ENCODE peak calls at places on chromosomes 5 and 9, in nine cellular contexts. One of them, this sample, is unnamed.

GRCh38 chr5:139817362-139817761 is 21.8 kb downstream of the PSD2 start:
- DNase-seq in PC-3: no peak
- DNase-seq in endodermal cell: peak
- DNase-seq in pancreas: no peak
- DNase-seq in SK-N-SH: no peak
- DNase-seq in heart right ventricle: no peak
- DNase-seq in prostate gland: no peak
- DNase-seq in AG09309: no peak
- DNase-seq in astrocyte of the spinal cord: no peak
- DNase-seq in this sample: no peak

GRCh38 chr5:115977988-115978387 is 15.7 kb downstream of the LVRN start:
- DNase-seq in PC-3: peak
- DNase-seq in endodermal cell: no peak
- DNase-seq in pancreas: no peak
- DNase-seq in SK-N-SH: no peak
- DNase-seq in heart right ventricle: no peak
- DNase-seq in prostate gland: no peak
- DNase-seq in AG09309: peak
- DNase-seq in astrocyte of the spinal cord: peak
- DNase-seq in this sample: no peak

GRCh38 chr5:171577940-171578856 is 158.8 kb downstream of the FGF18 start:
- DNase-seq in PC-3: no peak
- DNase-seq in endodermal cell: no peak
- DNase-seq in pancreas: no peak
- DNase-seq in SK-N-SH: no peak
- DNase-seq in heart right ventricle: peak
- DNase-seq in prostate gland: no peak
- DNase-seq in AG09309: no peak
- DNase-seq in astrocyte of the spinal cord: no peak
- DNase-seq in this sample: no peak

GRCh38 chr5:75756191-75756590 is 39.0 kb upstream of the POC5 start:
- DNase-seq in PC-3: no peak
- DNase-seq in endodermal cell: no peak
- DNase-seq in pancreas: no peak
- DNase-seq in SK-N-SH: no peak
- DNase-seq in heart right ventricle: no peak
- DNase-seq in prostate gland: no peak
- DNase-seq in AG09309: no peak
- DNase-seq in astrocyte of the spinal cord: no peak
- DNase-seq in this sample: no peak

GRCh38 chr5:169944922-169945675 is 35.2 kb downstream of the INSYN2B start:
- DNase-seq in PC-3: no peak
- DNase-seq in endodermal cell: no peak
- DNase-seq in pancreas: no peak
- DNase-seq in SK-N-SH: no peak
- DNase-seq in heart right ventricle: no peak
- DNase-seq in prostate gland: no peak
- DNase-seq in AG09309: no peak
- DNase-seq in astrocyte of the spinal cord: no peak
- DNase-seq in this sample: no peak

GRCh38 chr9:18208166-18209059 is 265.5 kb upstream of the ADAMTSL1 start:
- DNase-seq in PC-3: peak
- DNase-seq in endodermal cell: peak
- DNase-seq in pancreas: peak
- DNase-seq in SK-N-SH: peak
- DNase-seq in heart right ventricle: no peak
- DNase-seq in prostate gland: peak
- DNase-seq in AG09309: no peak
- DNase-seq in astrocyte of the spinal cord: peak
- DNase-seq in this sample: no peak

GRCh38 chr5:107990881-107991810 is 320.4 kb upstream of the EFNA5 start:
- DNase-seq in PC-3: no peak
- DNase-seq in endodermal cell: no peak
- DNase-seq in pancreas: no peak
- DNase-seq in SK-N-SH: no peak
- DNase-seq in heart right ventricle: no peak
- DNase-seq in prostate gland: no peak
- DNase-seq in AG09309: no peak
- DNase-seq in astrocyte of the spinal cord: no peak
- DNase-seq in this sample: no peak

GRCh38 chr5:111914957-111915356 is 158.0 kb upstream of the NREP start:
- DNase-seq in PC-3: no peak
- DNase-seq in endodermal cell: no peak
- DNase-seq in pancreas: no peak
- DNase-seq in SK-N-SH: no peak
- DNase-seq in heart right ventricle: no peak
- DNase-seq in prostate gland: no peak
- DNase-seq in AG09309: no peak
- DNase-seq in astrocyte of the spinal cord: no peak
- DNase-seq in this sample: no peak

GRCh38 chr5:81925012-81925411 is 46.8 kb upstream of the ATG10 start:
- DNase-seq in PC-3: no peak
- DNase-seq in endodermal cell: no peak
- DNase-seq in pancreas: no peak
- DNase-seq in SK-N-SH: no peak
- DNase-seq in heart right ventricle: no peak
- DNase-seq in prostate gland: no peak
- DNase-seq in AG09309: no peak
- DNase-seq in astrocyte of the spinal cord: no peak
- DNase-seq in this sample: no peak

GRCh38 chr9:111896942-111897830 is 572 bp downstream of the UGCG start:
- DNase-seq in PC-3: peak
- DNase-seq in endodermal cell: peak
- DNase-seq in pancreas: peak
- DNase-seq in SK-N-SH: peak
- DNase-seq in heart right ventricle: peak
- DNase-seq in prostate gland: peak
- DNase-seq in AG09309: no peak
- DNase-seq in astrocyte of the spinal cord: peak
- DNase-seq in this sample: peak

GRCh38 chr5:177447611-177448243 is 1.1 kb downstream of the PRR7 start:
- DNase-seq in PC-3: peak
- DNase-seq in endodermal cell: peak
- DNase-seq in pancreas: peak
- DNase-seq in SK-N-SH: peak
- DNase-seq in heart right ventricle: peak
- DNase-seq in prostate gland: no peak
- DNase-seq in AG09309: no peak
- DNase-seq in astrocyte of the spinal cord: peak
- DNase-seq in this sample: no peak

GRCh38 chr5:107900721-107901120 is 230.0 kb upstream of the EFNA5 start:
- DNase-seq in PC-3: no peak
- DNase-seq in endodermal cell: no peak
- DNase-seq in pancreas: no peak
- DNase-seq in SK-N-SH: no peak
- DNase-seq in heart right ventricle: no peak
- DNase-seq in prostate gland: no peak
- DNase-seq in AG09309: no peak
- DNase-seq in astrocyte of the spinal cord: no peak
- DNase-seq in this sample: no peak

GRCh38 chr5:111163000-111163399 is 61.2 kb upstream of the CAMK4 start:
- DNase-seq in PC-3: no peak
- DNase-seq in endodermal cell: no peak
- DNase-seq in pancreas: no peak
- DNase-seq in SK-N-SH: no peak
- DNase-seq in heart right ventricle: no peak
- DNase-seq in prostate gland: no peak
- DNase-seq in AG09309: no peak
- DNase-seq in astrocyte of the spinal cord: no peak
- DNase-seq in this sample: no peak

DNA sequence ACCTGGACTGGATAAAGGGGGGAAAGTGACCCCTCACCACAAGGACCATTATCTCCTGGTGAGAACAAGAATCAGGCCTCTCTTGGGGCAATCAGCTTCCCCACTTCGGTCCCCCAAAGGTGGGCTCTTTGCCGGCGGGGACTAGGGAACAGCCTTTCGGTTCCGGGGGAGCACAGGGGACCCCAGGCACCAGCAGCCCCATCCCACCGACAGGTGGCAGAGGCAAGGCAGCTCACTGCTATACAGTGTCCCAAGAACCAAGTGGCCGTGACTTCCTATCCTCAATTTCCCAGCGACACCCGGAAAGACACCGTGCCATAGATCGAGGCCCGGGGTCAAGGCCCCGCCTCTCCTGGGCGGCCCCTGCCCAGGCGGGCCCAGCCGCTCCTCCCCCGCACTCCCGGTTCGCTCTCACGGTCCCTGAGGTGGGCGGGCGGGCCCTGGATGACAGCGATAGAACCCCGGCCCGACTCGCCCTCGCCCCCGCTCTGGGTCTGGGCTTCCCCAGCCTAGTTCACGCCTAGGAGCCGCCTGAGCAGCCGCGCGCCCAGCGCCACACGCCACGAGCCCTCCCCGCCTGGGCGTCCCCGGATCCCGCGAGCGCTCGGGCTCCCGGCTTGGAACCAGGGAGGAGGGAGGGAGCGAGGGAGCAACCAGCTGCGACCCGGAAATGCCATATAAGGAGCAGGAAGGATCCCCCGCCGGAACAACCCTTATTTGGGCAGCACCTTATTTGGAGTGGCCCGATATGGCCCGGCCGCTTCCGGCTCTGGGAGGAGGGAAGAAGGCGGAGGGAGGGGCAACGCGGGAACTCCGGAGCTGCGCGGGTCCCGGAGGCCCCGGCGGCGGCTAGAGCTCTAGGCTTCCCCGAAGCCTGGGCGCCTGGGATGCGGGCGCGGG is 641 bp upstream of the EGR1 start:
- DNase-seq in PC-3: peak
- DNase-seq in endodermal cell: peak
- DNase-seq in pancreas: peak
- DNase-seq in SK-N-SH: peak
- DNase-seq in heart right ventricle: peak
- DNase-seq in prostate gland: peak
- DNase-seq in AG09309: peak
- DNase-seq in astrocyte of the spinal cord: peak
- DNase-seq in this sample: peak
- TF ChIP-seq CTCF in PC-3: peak
- TF ChIP-seq CTCF in endodermal cell: peak
- TF ChIP-seq CTCF in pancreas: peak
- TF ChIP-seq CTCF in SK-N-SH: peak
- TF ChIP-seq CTCF in heart right ventricle: peak
- TF ChIP-seq CTCF in prostate gland: no peak
- TF ChIP-seq CTCF in AG09309: no peak
- TF ChIP-seq CTCF in astrocyte of the spinal cord: no peak
- TF ChIP-seq CTCF in this sample: peak

GRCh38 chr5:100614308-100614707 is 79.1 kb downstream of the FAM174A start:
- DNase-seq in PC-3: no peak
- DNase-seq in endodermal cell: no peak
- DNase-seq in pancreas: no peak
- DNase-seq in SK-N-SH: no peak
- DNase-seq in heart right ventricle: no peak
- DNase-seq in prostate gland: no peak
- DNase-seq in AG09309: no peak
- DNase-seq in astrocyte of the spinal cord: no peak
- DNase-seq in this sample: no peak

GRCh38 chr5:100615362-100615761 is 80.2 kb downstream of the FAM174A start:
- DNase-seq in PC-3: no peak
- DNase-seq in endodermal cell: no peak
- DNase-seq in pancreas: no peak
- DNase-seq in SK-N-SH: no peak
- DNase-seq in heart right ventricle: no peak
- DNase-seq in prostate gland: no peak
- DNase-seq in AG09309: no peak
- DNase-seq in astrocyte of the spinal cord: no peak
- DNase-seq in this sample: no peak

DNA sequence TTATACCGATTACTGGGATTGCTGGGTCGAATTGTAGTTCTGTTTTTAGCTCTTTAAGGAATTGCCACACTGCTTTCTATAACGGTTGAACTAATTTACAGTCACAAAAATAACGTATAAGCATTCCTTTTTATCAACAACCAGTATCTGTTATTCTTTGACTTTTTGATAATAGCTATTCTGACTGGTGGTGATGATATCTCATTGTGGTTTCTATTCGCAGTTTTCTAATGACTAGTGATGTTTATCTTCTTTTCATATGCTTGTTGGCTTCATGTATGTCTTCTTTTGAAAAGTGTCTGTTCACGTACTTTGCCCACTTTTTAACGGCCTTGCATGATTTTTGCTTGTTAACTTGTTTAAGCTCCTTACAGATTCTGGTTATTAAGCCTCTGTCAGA is 74.4 kb downstream of the FAM174A start:
- DNase-seq in PC-3: no peak
- DNase-seq in endodermal cell: no peak
- DNase-seq in pancreas: no peak
- DNase-seq in SK-N-SH: no peak
- DNase-seq in heart right ventricle: no peak
- DNase-seq in prostate gland: no peak
- DNase-seq in AG09309: no peak
- DNase-seq in astrocyte of the spinal cord: no peak
- DNase-seq in this sample: no peak
- H3K4me3 ChIP-seq in PC-3: no peak
- H3K4me3 ChIP-seq in endodermal cell: no peak
- H3K4me3 ChIP-seq in pancreas: no peak
- H3K4me3 ChIP-seq in SK-N-SH: no peak
- H3K4me3 ChIP-seq in heart right ventricle: no peak
- H3K4me3 ChIP-seq in prostate gland: no peak
- H3K4me3 ChIP-seq in AG09309: no peak
- H3K4me3 ChIP-seq in astrocyte of the spinal cord: no peak
- H3K4me3 ChIP-seq in this sample: no peak

GRCh38 chr5:73498057-73498992 is at the start of gene BTF3:
- DNase-seq in PC-3: peak
- DNase-seq in endodermal cell: peak
- DNase-seq in pancreas: peak
- DNase-seq in SK-N-SH: peak
- DNase-seq in heart right ventricle: peak
- DNase-seq in prostate gland: peak
- DNase-seq in AG09309: peak
- DNase-seq in astrocyte of the spinal cord: peak
- DNase-seq in this sample: peak
- TF ChIP-seq CTCF in PC-3: no peak
- TF ChIP-seq CTCF in endodermal cell: peak
- TF ChIP-seq CTCF in pancreas: no peak
- TF ChIP-seq CTCF in SK-N-SH: no peak
- TF ChIP-seq CTCF in heart right ventricle: no peak
- TF ChIP-seq CTCF in prostate gland: no peak
- TF ChIP-seq CTCF in AG09309: no peak
- TF ChIP-seq CTCF in astrocyte of the spinal cord: no peak
- TF ChIP-seq CTCF in this sample: no peak

GRCh38 chr5:149561848-149562247 is 10.6 kb upstream of the CSNK1A1 start:
- DNase-seq in PC-3: peak
- DNase-seq in endodermal cell: peak
- DNase-seq in pancreas: no peak
- DNase-seq in SK-N-SH: peak
- DNase-seq in heart right ventricle: no peak
- DNase-seq in prostate gland: no peak
- DNase-seq in AG09309: peak
- DNase-seq in astrocyte of the spinal cord: peak
- DNase-seq in this sample: no peak
- H3K4me3 ChIP-seq in PC-3: peak
- H3K4me3 ChIP-seq in endodermal cell: no peak
- H3K4me3 ChIP-seq in pancreas: no peak
- H3K4me3 ChIP-seq in SK-N-SH: peak
- H3K4me3 ChIP-seq in heart right ventricle: peak
- H3K4me3 ChIP-seq in prostate gland: no peak
- H3K4me3 ChIP-seq in AG09309: no peak
- H3K4me3 ChIP-seq in astrocyte of the spinal cord: no peak
- H3K4me3 ChIP-seq in this sample: no peak

This sample was measured in suprapubic skin.